ENCODE peak calls at places on chromosomes 11 and 22, in five cellular contexts. G is CD4-positive, CD25-positive, alpha-beta regulatory T cell; O is SJSA1; D is transverse colon; Q is iPS DF 6.9. Y is an unnamed sample.

GRCh38 chr11:116176484-116177005 is 596.2 kb downstream of the BUD13 start:
- DNase-seq in G (no peak), Q (no peak), D (no peak), O (no peak), Y (no peak)

GRCh38 chr11:94128171-94128745 is 383 bp upstream of the PANX1 start:
- DNase-seq in O (no peak), Q (no peak), G (no peak), D (peak; percentile 57), Y (peak; percentile 31)

GRCh38 chr22:38062782-38063181 is 5.6 kb downstream of the PICK1 start:
- DNase-seq in D (peak; percentile 23), O (no peak), G (no peak), Q (no peak), Y (no peak)

GRCh38 chr11:13051257-13051656 is 42.1 kb downstream of the RASSF10 start:
- DNase-seq in G (no peak), D (no peak), O (no peak), Q (no peak), Y (no peak)

GRCh38 chr11:128548655-128549255 is 38.6 kb downstream of the ETS1 start:
- DNase-seq in Q (no peak), O (no peak), D (peak; percentile 62), G (no peak), Y (no peak)

GRCh38 chr11:7512525-7513209 is 1.1 kb upstream of the PPFIBP2 start:
- DNase-seq in O (peak; percentile 56), Q (no peak), D (peak; percentile 80), G (no peak), Y (no peak)

GRCh38 chr11:59822989-59823566 is 12.5 kb upstream of the MRPL16 start:
- DNase-seq in D (peak; percentile 33), G (no peak), O (peak; percentile 36), Q (no peak), Y (peak; percentile 52)

GRCh38 chr11:66042227-66043007 is 6.5 kb downstream of the GAL3ST3 start:
- DNase-seq in O (no peak), D (no peak), Q (no peak), G (no peak), Y (no peak)

GRCh38 chr11:61951484-61952135 is 1.5 kb downstream of the BEST1 start:
- DNase-seq in Q (no peak), O (no peak), G (no peak), D (no peak), Y (no peak)

GRCh38 chr22:32781695-32782094 is 19.8 kb upstream of the TIMP3 start:
- DNase-seq in D (no peak), Q (no peak), G (no peak), O (no peak), Y (no peak)

GRCh38 chr11:68388595-68389198 is 71.9 kb upstream of the PPP6R3 start:
- DNase-seq in O (no peak), D (no peak), Q (no peak), G (no peak), Y (no peak)

GRCh38 chr11:64519541-64519940 is 71.5 kb upstream of the SLC22A12 start:
- DNase-seq in Q (no peak), O (no peak), D (no peak), G (no peak), Y (no peak)

GRCh38 chr11:119101759-119102423 is at the start of gene DPAGT1:
- DNase-seq in O (peak; percentile 90), Q (peak; percentile 97), G (peak; percentile 76), D (peak; percentile 92), Y (peak; percentile 91)

GRCh38 chr11:19281041-19281440 is 40.3 kb upstream of the E2F8 start:
- DNase-seq in G (no peak), D (no peak), O (no peak), Q (no peak), Y (no peak)

GRCh38 chr11:63979426-63979825 is 5.0 kb downstream of the COX8A start:
- DNase-seq in G (no peak), Q (no peak), D (no peak), O (no peak), Y (no peak)

GRCh38 chr11:64088159-64089026 is 52.7 kb downstream of the FLRT1 start:
- DNase-seq in D (no peak), Q (peak; percentile 29), G (no peak), O (no peak), Y (no peak)

GRCh38 chr11:127195791-127196190 is 195.2 kb upstream of the KIRREL3 start:
- DNase-seq in G (no peak), D (no peak), Q (no peak), O (no peak), Y (peak; percentile 34)

GRCh38 chr11:29009426-29009825 is 901.2 kb downstream of the METTL15 start:
- DNase-seq in Q (no peak), G (no peak), O (no peak), D (no peak), Y (no peak)

GRCh38 chr11:102940714-102941588 is 14.6 kb downstream of the MMP13 start:
- DNase-seq in G (no peak), D (peak; percentile 45), O (peak; percentile 28), Q (peak; percentile 58), Y (peak; percentile 75)

GRCh38 chr11:15653191-15653590 is 538.5 kb downstream of the INSC start:
- DNase-seq in Q (no peak), D (no peak), G (no peak), O (no peak), Y (no peak)

GRCh38 chr11:112806876-112807275 is 154.3 kb upstream of the NCAM1 start:
- DNase-seq in D (no peak), O (no peak), G (no peak), Q (no peak), Y (peak; percentile 93)

GRCh38 chr11:68345776-68346728 is 33.7 kb downstream of the LRP5 start:
- DNase-seq in D (no peak), O (no peak), Q (no peak), G (no peak), Y (no peak)

GRCh38 chr22:32623943-32624342 is 149.3 kb downstream of the FBXO7 start:
- DNase-seq in Q (no peak), G (no peak), D (peak; percentile 49), O (no peak), Y (peak; percentile 84)

GRCh38 chr11:82775736-82776346 is 42.2 kb upstream of the FAM181B start:
- DNase-seq in D (peak; percentile 40), G (no peak), Q (peak; percentile 41), O (peak; percentile 59), Y (peak; percentile 74)

GRCh38 chr22:28855355-28856094 is 27.8 kb upstream of the ZNRF3 start:
- DNase-seq in O (peak; percentile 61), Q (peak; percentile 84), G (peak; percentile 13), D (peak; percentile 43), Y (peak; percentile 77)

GRCh38 chr22:50206599-50206998 is 5.8 kb downstream of the SELENOO start:
- DNase-seq in Q (no peak), D (peak; percentile 29), G (no peak), O (no peak), Y (peak; percentile 60)

GRCh38 chr11:83364500-83365059 is 78.4 kb upstream of the CCDC90B start:
- DNase-seq in Q (peak; percentile 11), O (no peak), G (no peak), D (no peak), Y (no peak)

GRCh38 chr11:64892838-64893193 is 14.4 kb upstream of the EHD1 start:
- DNase-seq in Q (no peak), O (no peak), G (no peak), D (no peak), Y (no peak)

GRCh38 chr11:97079244-97079643 is 689.4 kb downstream of the JRKL start:
- DNase-seq in D (no peak), G (no peak), O (no peak), Q (no peak), Y (no peak)

DNA sequence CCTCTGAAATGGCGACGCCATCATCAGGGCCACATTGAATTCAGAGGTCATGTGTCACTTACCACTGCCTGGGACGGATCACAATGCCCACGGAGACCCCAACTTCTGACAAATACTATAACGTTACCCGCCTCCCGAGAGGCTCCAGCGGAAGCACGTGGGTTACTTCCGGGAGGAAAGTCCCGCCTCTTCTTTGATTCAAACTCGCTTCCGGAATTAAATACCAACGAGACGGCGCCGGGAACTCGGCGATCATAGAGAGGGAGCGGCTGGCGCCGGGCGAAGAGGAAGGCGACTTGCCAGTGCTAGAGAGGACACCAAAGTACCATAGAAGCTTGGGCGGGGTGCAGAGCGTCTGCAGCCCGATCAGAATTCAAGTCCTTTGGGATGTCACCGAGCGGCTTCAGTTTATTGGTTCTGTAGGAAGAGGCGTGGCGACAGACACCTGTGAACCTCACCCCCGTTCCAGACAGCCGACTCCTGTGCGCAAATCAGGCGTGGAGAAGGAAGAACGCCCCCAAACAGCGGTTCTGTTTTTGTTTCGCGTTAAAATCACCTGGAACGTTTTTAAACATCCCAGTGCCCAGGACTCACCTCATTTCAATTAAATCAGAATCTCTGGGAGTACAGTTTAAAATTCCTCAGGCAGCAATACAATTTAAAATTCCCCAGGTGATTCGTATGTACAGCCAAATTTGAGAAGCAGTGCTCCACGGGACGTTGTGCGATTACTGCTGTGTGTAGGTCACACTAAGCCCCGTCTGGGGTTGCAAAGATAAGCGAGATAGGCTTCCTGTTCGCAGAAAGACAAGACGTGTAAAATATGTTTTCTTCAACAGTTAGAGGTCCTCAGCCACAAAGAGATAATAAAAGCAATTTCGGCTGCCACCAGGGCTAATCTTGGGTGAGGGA is at the start of gene TIMM10:
- DNase-seq in Q (peak; percentile 94), D (peak; percentile 96), G (peak; percentile 88), O (peak; percentile 96), Y (peak; percentile 97)
- H3K27ac ChIP-seq in Q (no peak within 1 kb of the TSS), D (peak within 1 kb of the TSS; percentile 81), G (peak within 1 kb of the TSS; percentile 90), O (peak within 1 kb of the TSS; percentile 45), Y (peak within 1 kb of the TSS; percentile 65)

GRCh38 chr11:33708970-33709369 is 8.3 kb upstream of the C11orf91 start:
- DNase-seq in Q (no peak), O (no peak), G (no peak), D (no peak), Y (no peak)
- H3K36me3 ChIP-seq in Q (no peaks in the 10 kb centered on the region), O (peaks cover 87% of the 10 kb centered on the region), G (peaks cover 37% of the 10 kb centered on the region), D (no peaks in the 10 kb centered on the region), Y (peaks cover 6% of the 10 kb centered on the region)

GRCh38 chr22:47591709-47592108 is 829.3 kb downstream of the TBC1D22A start:
- DNase-seq in G (no peak), D (no peak), Q (no peak), O (no peak), Y (no peak)
- H3K9me3 ChIP-seq in G (no peaks in the 10 kb centered on the region), D (no peaks in the 10 kb centered on the region), Q (peaks cover 46% of the 10 kb centered on the region), O (no peaks in the 10 kb centered on the region), Y (no peaks in the 10 kb centered on the region)

DNA sequence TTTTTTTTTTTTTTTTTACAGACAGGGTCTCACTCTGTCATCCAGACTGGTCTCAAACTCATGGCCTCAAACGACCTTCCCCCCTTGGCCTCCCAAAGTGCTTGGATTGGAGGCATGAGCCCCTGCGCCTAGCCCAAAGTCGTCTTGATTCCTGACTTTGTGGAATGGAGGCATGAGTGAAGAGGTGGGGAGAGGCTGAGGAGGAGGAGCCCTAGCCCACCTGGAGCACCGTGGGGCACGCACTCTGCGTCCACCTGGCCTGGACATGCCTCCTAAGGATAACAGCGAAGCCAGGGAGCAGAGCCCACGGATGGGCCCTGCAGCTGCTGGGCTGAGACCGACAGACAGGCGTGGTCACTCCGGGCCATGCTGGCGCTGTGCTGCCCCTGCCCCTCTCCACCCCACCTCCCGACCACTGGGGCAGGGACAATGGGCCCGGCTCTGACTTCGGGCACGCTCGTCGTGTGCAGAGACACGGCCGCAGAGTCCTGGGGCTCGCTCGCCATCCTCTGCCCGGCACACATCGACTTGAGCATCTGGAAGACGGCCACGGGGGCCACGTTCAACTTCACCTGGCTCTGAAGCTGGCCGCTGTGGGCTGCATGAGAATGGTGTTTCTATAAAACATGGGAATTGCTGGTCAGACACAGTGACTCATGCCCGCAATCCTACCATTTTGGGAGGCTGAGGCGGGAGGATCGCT is 34.8 kb downstream of the LRRC74B start:
- DNase-seq in G (no peak), D (no peak), O (no peak), Q (no peak), Y (no peak)
- H3K27ac ChIP-seq in G (no peak overlapping the region), D (no peak overlapping the region), O (no peak overlapping the region), Q (no peak overlapping the region), Y (no peak overlapping the region)

GRCh38 chr11:69450064-69450856 is 31.2 kb upstream of the LINC01488 start:
- DNase-seq in G (no peak), O (no peak), D (no peak), Q (no peak), Y (no peak)
- H3K36me3 ChIP-seq in G (no peaks in the 10 kb centered on the region), O (no peaks in the 10 kb centered on the region), D (no peaks in the 10 kb centered on the region), Q (no peaks in the 10 kb centered on the region), Y (no peaks in the 10 kb centered on the region)

Y was measured in SJCRH30.